ENCODE peak calls at places on chromosomes 6 and 20, in ten cellular contexts. N is Peyer's patch, I is colonic mucosa, X is psoas muscle, F is OCI-LY7, E is dorsolateral prefrontal cortex, Z is A673, G is hepatocyte, W is upper lobe of left lung, Q is lower lobe of right lung. O is an unnamed sample.
A peak's percentile ranks its signal among the peaks of the same experiment; 100 is the strongest.

GRCh38 chr6:357261-357790 is 34.2 kb upstream of the IRF4 start:
- DNase-seq in N (no peak), I (no peak), X (no peak), F (no peak), E (no peak), Z (no peak), G (no peak), W (no peak), Q (peak; percentile 48), O (no peak)

GRCh38 chr20:45944965-45945677 is 10.6 kb downstream of the PCIF1 start:
- DNase-seq in N (no peak), I (no peak), X (no peak), F (no peak), E (no peak), Z (no peak), G (no peak), W (no peak), Q (no peak), O (no peak)

GRCh38 chr20:35604444-35604750 is 11.2 kb upstream of the SPAG4 start:
- DNase-seq in N (peak; percentile 72), I (peak; percentile 56), X (peak; percentile 33), F (peak; percentile 74), E (no peak), Z (no peak), G (no peak), W (no peak), Q (no peak), O (no peak)

GRCh38 chr20:23334111-23334510 is 16.5 kb upstream of the NXT1 start:
- DNase-seq in N (no peak), I (no peak), X (no peak), F (no peak), E (no peak), Z (no peak), G (no peak), W (no peak), Q (no peak), O (no peak)

GRCh38 chr6:84432616-84433015 is 205.2 kb upstream of the CEP162 start:
- DNase-seq in N (no peak), I (no peak), X (no peak), F (no peak), E (no peak), Z (no peak), G (peak; percentile 32), W (no peak), Q (no peak), O (no peak)

GRCh38 chr6:159931112-159931511 is 37.8 kb upstream of the IGF2R start:
- DNase-seq in N (no peak), I (no peak), X (no peak), F (no peak), E (no peak), Z (no peak), G (no peak), W (no peak), Q (no peak), O (no peak)

GRCh38 chr6:55423933-55424332 is 96.7 kb downstream of the GFRAL start:
- DNase-seq in N (no peak), I (no peak), X (no peak), F (no peak), E (no peak), Z (no peak), G (no peak), W (no peak), Q (no peak), O (no peak)

GRCh38 chr6:29946380-29946779 is 4.0 kb downstream of the HLA-A start:
- DNase-seq in N (no peak), I (no peak), X (no peak), F (no peak), E (no peak), Z (no peak), G (no peak), W (no peak), Q (no peak), O (no peak)

GRCh38 chr6:15493437-15494168 is 169.2 kb downstream of the DTNBP1 start:
- DNase-seq in N (no peak), I (no peak), X (no peak), F (no peak), E (no peak), Z (no peak), G (no peak), W (no peak), Q (no peak), O (no peak)

GRCh38 chr6:149140910-149141290 is 176.6 kb upstream of the TAB2 start:
- DNase-seq in N (no peak), I (no peak), X (no peak), F (no peak), E (no peak), Z (no peak), G (no peak), W (no peak), Q (no peak), O (no peak)

GRCh38 chr6:149139782-149140136 is 177.8 kb upstream of the TAB2 start:
- DNase-seq in N (no peak), I (no peak), X (no peak), F (no peak), E (no peak), Z (no peak), G (no peak), W (no peak), Q (no peak), O (no peak)

GRCh38 chr6:149138699-149139294 is 178.7 kb upstream of the TAB2 start:
- DNase-seq in N (peak; percentile 34), I (no peak), X (no peak), F (no peak), E (no peak), Z (no peak), G (no peak), W (no peak), Q (no peak), O (no peak)

GRCh38 chr6:149138093-149138492 is 179.4 kb upstream of the TAB2 start:
- DNase-seq in N (peak; percentile 40), I (no peak), X (no peak), F (no peak), E (no peak), Z (no peak), G (no peak), W (no peak), Q (no peak), O (no peak)

GRCh38 chr6:149140137-149140909 is 177.2 kb upstream of the TAB2 start:
- DNase-seq in N (peak; percentile 67), I (no peak), X (no peak), F (no peak), E (no peak), Z (no peak), G (no peak), W (no peak), Q (no peak), O (no peak)
- H3K27ac ChIP-seq in N (peak overlapping the region; percentile 38), I (peak overlapping the region; percentile 35), X (no peak overlapping the region), F (no peak overlapping the region), E (no peak overlapping the region), Z (no peak overlapping the region), G (peak overlapping the region; percentile 5), W (peak overlapping the region; percentile 60), Q (peak overlapping the region; percentile 62), O (no peak overlapping the region)

GRCh38 chr20:3727333-3728035 is 5.0 kb upstream of the HSPA12B start:
- DNase-seq in N (no peak), I (no peak), X (peak; percentile 39), F (no peak), E (peak; percentile 46), Z (peak; percentile 17), G (no peak), W (no peak), Q (no peak), O (no peak)
- TF ChIP-seq CTCF in N (no peak), I (no peak), X (no peak), F (no peak), E (no peak), Z (no peak), G (no peak), W (no peak), Q (no peak), O (no peak)

GRCh38 chr6:24493945-24494725 is 634 bp upstream of the ALDH5A1 start:
- DNase-seq in N (no peak), I (no peak), X (no peak), F (peak; percentile 21), E (no peak), Z (no peak), G (no peak), W (no peak), Q (no peak), O (no peak)

GRCh38 chr6:24497254-24497989 is 2.7 kb downstream of the ALDH5A1 start:
- DNase-seq in N (no peak), I (no peak), X (no peak), F (peak; percentile 64), E (no peak), Z (no peak), G (no peak), W (no peak), Q (no peak), O (no peak)

GRCh38 chr6:24494726-24495515 is at the start of gene ALDH5A1:
- DNase-seq in N (peak; percentile 90), I (peak; percentile 77), X (peak; percentile 85), F (peak; percentile 87), E (peak; percentile 71), Z (peak; percentile 76), G (peak; percentile 86), W (peak; percentile 63), Q (peak; percentile 82), O (peak; percentile 40)

GRCh38 chr6:24492475-24492874 is 2.3 kb upstream of the ALDH5A1 start:
- DNase-seq in N (no peak), I (peak; percentile 32), X (no peak), F (peak; percentile 70), E (no peak), Z (peak; percentile 30), G (peak; percentile 17), W (no peak), Q (no peak), O (no peak)

DNA sequence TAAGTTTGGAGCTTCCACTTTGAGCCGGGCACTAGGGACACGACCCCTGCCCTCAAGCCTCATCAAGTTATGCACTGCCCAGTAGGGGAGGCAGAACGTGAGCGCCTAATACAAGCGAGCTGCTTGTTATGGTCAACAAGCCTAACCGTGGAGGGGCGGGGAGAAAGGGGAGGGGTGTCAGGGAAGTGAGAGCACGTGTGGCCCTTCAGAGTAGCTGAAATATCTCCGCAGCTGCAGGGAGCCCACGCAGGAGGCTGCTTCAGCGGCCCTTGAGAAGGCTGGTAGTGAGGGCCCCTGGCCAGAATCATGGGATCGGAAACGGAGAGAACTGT is 713 bp downstream of the ALDH5A1 start:
- DNase-seq in N (peak; percentile 89), I (peak; percentile 75), X (peak; percentile 75), F (peak; percentile 92), E (peak; percentile 62), Z (peak; percentile 30), G (peak; percentile 55), W (peak; percentile 86), Q (peak; percentile 84), O (no peak)
- H3K27ac ChIP-seq in N (peak overlapping the region; percentile 70), I (peak overlapping the region; percentile 57), X (peak overlapping the region; percentile 90), F (peak overlapping the region; percentile 84), E (peak overlapping the region; percentile 58), Z (no peak overlapping the region), G (peak overlapping the region; percentile 65), W (peak overlapping the region; percentile 90), Q (peak overlapping the region; percentile 84), O (no peak overlapping the region)

DNA sequence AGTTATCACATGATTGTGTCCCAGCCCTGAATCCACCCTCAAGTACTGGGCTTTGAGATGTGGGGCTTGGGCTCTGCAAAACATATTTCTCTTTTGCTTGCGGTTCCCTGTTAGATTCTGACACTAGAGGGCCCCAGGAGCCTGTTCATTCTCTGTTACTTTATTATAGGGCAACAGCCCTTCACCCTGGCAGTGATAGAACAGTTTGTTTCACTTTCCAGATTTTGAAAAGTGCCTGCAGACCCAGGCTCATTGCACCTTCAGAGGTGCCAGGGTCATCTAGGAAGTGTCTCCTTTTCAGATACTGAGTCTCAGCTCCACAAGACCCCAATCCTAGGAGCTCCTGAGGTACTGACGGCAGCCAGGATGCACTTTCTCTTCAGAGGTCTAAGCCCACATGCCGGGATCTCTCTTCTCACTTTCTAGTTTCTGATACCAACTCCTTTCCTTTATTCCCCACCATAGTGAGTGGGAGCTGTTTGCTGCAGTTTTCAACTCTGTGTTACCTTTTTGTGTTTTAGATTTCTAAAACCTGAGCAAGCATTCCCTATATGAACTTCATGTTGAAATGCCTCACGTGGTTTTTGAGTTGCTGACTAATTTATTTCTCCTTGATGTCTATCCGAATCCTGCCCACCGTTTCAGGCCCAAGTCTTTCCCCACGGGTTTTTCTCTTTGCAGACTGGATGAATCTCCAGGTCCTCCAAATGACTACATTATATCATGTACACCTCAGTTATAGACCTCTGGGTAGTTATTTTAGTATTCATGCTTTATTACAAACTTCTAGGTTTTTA is 10.9 kb downstream of the ABT1 start:
- DNase-seq in N (peak; percentile 78), I (peak; percentile 63), X (no peak), F (peak; percentile 80), E (no peak), Z (peak; percentile 75), G (peak; percentile 79), W (peak; percentile 25), Q (no peak), O (peak; percentile 64)
- TF ChIP-seq CTCF in N (peak; percentile 27), I (peak; percentile 65), X (peak; percentile 58), F (peak; percentile 96), E (peak; percentile 70), Z (peak; percentile 82), G (peak; percentile 75), W (peak; percentile 56), Q (peak; percentile 75), O (peak; percentile 84)

O was measured in RWPE1.